ENCODE peak calls at places on chromosome 11, in four cellular contexts. K is mesothelial cell of epicardium, J is NB4, O is type B pancreatic cell. U is an unnamed sample.

GRCh38 chr11:61554172-61554988 is 26.5 kb downstream of the SYT7 start:
- DNase-seq in O (no peak), J (no peak), K (no peak), U (no peak)

GRCh38 chr11:7969756-7970646 is 4.8 kb upstream of the NLRP10 start:
- DNase-seq in O (no peak), J (no peak), K (no peak), U (no peak)

GRCh38 chr11:65814131-65814959 is 19.4 kb upstream of the SNX32 start:
- DNase-seq in J (peak), O (no peak), K (no peak), U (no peak)

GRCh38 chr11:12914401-12914912 is 94.7 kb upstream of the RASSF10 start:
- DNase-seq in J (peak), K (no peak), O (no peak), U (peak)

GRCh38 chr11:86456075-86456939 is 81.6 kb downstream of the CCDC81 start:
- DNase-seq in J (peak), K (peak), O (peak), U (peak)

GRCh38 chr11:76667856-76668255 is 2.7 kb downstream of the LRRC32 start:
- DNase-seq in K (no peak), J (no peak), O (no peak), U (peak)

GRCh38 chr11:46431211-46431610 is 39.6 kb upstream of the CHRM4 start:
- DNase-seq in K (no peak), J (no peak), O (no peak), U (no peak)

GRCh38 chr11:73271936-73272679 is at the start of gene P2RY6:
- DNase-seq in J (peak), K (no peak), O (no peak), U (no peak)

GRCh38 chr11:125960771-125961170 is 14.9 kb downstream of the VSIG10L2 start:
- DNase-seq in J (no peak), O (no peak), K (no peak), U (no peak)

GRCh38 chr11:128690746-128691091 is 3.2 kb upstream of the FLI1 start:
- DNase-seq in O (no peak), K (no peak), J (peak), U (no peak)

GRCh38 chr11:44906641-44907040 is 44.0 kb downstream of the TP53I11 start:
- DNase-seq in J (no peak), K (no peak), O (no peak), U (no peak)

GRCh38 chr11:6737872-6738466 is 33.8 kb downstream of the OR2AG2 start:
- DNase-seq in O (no peak), J (peak), K (no peak), U (no peak)

GRCh38 chr11:8250446-8250845 is 13.2 kb downstream of the LMO1 start:
- DNase-seq in J (no peak), O (peak), K (peak), U (no peak)

GRCh38 chr11:2713721-2714462 is 14.1 kb upstream of the KCNQ1OT1 start:
- DNase-seq in K (no peak), O (no peak), J (no peak), U (no peak)

GRCh38 chr11:70733327-70734325 is 335.3 kb downstream of the CTTN start:
- DNase-seq in O (no peak), K (no peak), J (no peak), U (no peak)

GRCh38 chr11:117177534-117178209 is 871 bp upstream of the SIDT2 start:
- DNase-seq in J (no peak), O (no peak), K (no peak), U (no peak)

GRCh38 chr11:34261820-34262219 is 96.0 kb downstream of the ABTB2 start:
- DNase-seq in J (no peak), K (no peak), O (no peak), U (no peak)

GRCh38 chr11:134604886-134605285 is 192.8 kb upstream of the B3GAT1 start:
- DNase-seq in O (no peak), K (no peak), J (no peak), U (no peak)

GRCh38 chr11:28448186-28448585 is 340.0 kb downstream of the METTL15 start:
- DNase-seq in O (no peak), K (no peak), J (no peak), U (no peak)

GRCh38 chr11:45333506-45333971 is 47.4 kb upstream of the SYT13 start:
- DNase-seq in O (peak), J (peak), K (no peak), U (no peak)

GRCh38 chr11:11605821-11606450 is 15.9 kb downstream of the GALNT18 start:
- DNase-seq in J (no peak), K (no peak), O (no peak), U (no peak)

DNA sequence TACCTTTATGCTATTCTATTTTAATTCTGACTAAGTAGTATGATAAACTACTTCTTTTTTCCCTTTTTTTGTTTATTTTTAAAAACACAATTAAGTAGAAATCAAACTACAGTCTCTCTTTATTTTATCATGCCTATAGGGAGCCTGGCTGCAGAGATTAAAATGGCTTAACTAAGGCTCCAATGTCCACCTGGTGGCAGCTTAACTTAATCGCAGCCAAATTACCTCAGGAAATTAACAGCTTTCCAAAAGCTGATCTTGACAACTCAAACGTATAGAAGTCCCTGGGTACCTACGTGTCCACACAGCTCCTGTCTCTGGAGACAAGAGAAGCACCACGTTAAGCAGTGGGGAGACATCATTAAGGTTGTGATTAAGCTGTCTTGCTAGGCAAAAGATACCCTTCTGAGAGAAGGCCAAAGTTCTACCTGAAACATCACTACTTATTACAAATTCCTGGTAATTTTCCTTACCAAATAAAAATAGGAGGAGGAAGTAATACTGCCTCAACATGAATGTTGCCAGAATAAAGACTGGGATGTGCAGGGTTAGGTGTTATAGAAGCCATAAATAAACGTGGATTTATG is 63.2 kb upstream of the SNX19 start:
- DNase-seq in J (peak), O (no peak), K (no peak), U (peak)
- TF ChIP-seq CTCF in J (peak), O (peak), K (peak), U (peak)

DNA sequence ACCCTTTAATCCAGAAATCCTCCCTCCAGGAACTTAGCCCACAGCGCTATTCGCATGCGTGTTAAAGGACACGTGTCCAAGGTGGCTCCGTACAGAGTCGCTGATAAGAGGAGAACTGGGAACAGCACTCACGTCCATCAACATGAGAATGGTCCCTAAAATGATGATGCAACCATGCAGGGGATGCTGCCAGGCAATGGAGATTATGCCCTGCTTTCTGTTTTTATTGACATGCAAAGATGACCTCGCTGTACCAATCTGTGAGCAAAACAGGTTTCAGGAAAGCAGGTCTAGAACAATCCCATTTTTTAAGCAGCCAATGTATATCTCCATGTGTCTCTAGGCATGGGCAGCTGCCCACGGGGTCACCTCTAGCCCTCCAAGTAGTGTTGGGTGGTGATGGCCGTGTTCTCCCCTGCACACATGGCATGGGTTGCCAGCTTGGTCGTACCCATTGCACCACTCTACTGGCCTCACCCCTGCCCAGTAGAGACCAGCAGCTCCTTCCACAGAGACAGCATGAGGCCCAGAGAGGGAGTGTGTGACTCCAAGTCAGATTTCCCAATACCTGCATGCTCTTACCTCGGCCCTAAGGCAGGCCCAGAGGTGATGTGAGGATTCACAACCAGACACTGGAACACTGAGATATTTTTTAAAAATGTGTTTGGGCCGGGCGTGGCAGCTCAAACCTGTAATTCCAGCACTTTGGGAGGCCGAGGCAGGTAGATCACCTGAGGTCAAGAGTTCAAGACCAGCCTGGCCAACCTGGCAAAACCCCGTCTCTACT is 68.3 kb upstream of the LINC01488 start:
- DNase-seq in J (no peak), O (no peak), K (no peak), U (no peak)
- TF ChIP-seq CTCF in J (no peak), O (no peak), K (no peak), U (no peak)

GRCh38 chr11:103047837-103048236 is 44.1 kb downstream of the DCUN1D5 start:
- DNase-seq in K (no peak), J (no peak), O (no peak), U (no peak)

GRCh38 chr11:103043826-103044688 is 47.9 kb downstream of the DCUN1D5 start:
- DNase-seq in O (no peak), K (no peak), J (no peak), U (no peak)
- TF ChIP-seq CTCF in O (no peak), K (no peak), J (no peak), U (no peak)

DNA sequence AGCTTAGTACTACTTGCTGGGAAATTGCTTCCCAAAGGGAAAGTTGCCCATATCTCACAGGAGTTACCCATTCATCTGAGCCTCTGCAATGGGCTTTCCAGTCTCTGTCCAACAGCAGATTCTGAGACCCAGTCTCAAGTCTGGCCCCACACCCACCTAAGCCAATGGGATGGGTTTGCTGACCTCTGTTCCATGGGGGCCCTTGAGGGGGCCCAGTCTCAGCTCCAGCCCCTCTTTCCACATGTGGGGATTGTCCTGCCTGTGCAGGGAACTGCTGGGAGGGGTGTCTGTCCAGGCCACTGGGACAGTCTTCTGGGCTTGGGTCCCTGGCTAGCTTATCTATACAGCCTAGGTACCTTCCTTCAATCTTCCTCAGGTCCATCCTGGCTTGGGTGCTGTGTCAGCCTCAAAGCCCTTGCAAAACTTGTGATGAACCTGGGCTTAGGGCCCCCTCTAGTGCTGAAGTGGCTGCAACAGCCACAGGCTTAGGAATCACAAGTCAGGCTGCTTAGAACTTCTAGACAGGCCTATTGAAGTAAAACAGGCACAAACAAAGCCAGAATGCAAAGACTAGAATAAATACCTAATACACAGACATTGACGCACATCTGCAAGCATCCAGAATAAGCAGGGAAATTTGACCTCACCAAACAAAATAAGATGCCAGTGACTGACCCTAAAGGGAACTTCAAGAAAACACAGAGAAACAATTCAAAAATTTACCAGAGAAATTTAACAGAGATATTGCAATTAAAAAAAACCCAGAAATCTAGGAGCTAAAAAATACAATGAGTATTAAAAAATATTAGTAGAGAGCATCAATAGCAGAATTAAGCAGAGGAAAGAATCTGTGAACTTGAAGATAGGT is 11.7 kb upstream of the PATL1 start:
- DNase-seq in J (peak), K (no peak), O (no peak), U (no peak)
- TF ChIP-seq CTCF in J (peak), K (peak), O (peak), U (peak)

GRCh38 chr11:102807921-102808320 is 10.0 kb upstream of the MMP1 start:
- DNase-seq in K (no peak), J (peak), O (no peak), U (no peak)
- TF ChIP-seq CTCF in K (no peak), J (peak), O (peak), U (peak)

U was measured in D721Med.